ENCODE peak calls at places on chromosomes 11 and 22, in five cellular contexts. U is NCI-H2081, Z is HEK293T, H is SK-MEL-5, S is HuH-7.5. I is an unnamed sample.

GRCh38 chr11:10688401-10688800 is 5.2 kb downstream of the IRAG1 start:
- DNase-seq in U (no peak), H (peak), S (no peak), Z (peak), I (peak)

GRCh38 chr11:124623861-124624525 is 1.3 kb downstream of the TBRG1 start:
- DNase-seq in H (no peak), Z (no peak), S (no peak), U (no peak), I (no peak)

GRCh38 chr11:59939482-59939881 is 1.2 kb downstream of the OOSP1 start:
- DNase-seq in S (no peak), Z (no peak), U (no peak), H (no peak), I (no peak)

GRCh38 chr11:111514216-111515031 is at the start of gene HOATZ:
- DNase-seq in S (no peak), U (no peak), H (no peak), Z (no peak), I (peak)

GRCh38 chr11:28525636-28526405 is 417.6 kb downstream of the METTL15 start:
- DNase-seq in Z (no peak), H (no peak), U (no peak), S (no peak), I (no peak)

GRCh38 chr11:82792319-82792718 is 58.7 kb upstream of the FAM181B start:
- DNase-seq in H (no peak), S (no peak), Z (no peak), U (no peak), I (no peak)

GRCh38 chr22:20524004-20524481 is 16.6 kb downstream of the MED15 start:
- DNase-seq in S (no peak), Z (peak), H (peak), U (peak), I (no peak)

GRCh38 chr22:49228431-49229037 is 599.1 kb downstream of the BRD1 start:
- DNase-seq in U (no peak), H (no peak), Z (no peak), S (no peak), I (no peak)

GRCh38 chr11:85431319-85431718 is 195.8 kb downstream of the DLG2 start:
- DNase-seq in Z (no peak), U (no peak), H (no peak), S (no peak), I (no peak)